ENCODE peak calls at places on chromosomes 7 and 10, in four cellular contexts. D is amniotic epithelial cell, X is nucleus accumbens, H is NCI-H1417. Z is an unnamed sample.

GRCh38 chr7:139060838-139061237 is 25.0 kb upstream of the ZC3HAV1L start:
- DNase-seq in D (no peak), X (no peak), H (no peak), Z (no peak)

GRCh38 chr10:100006241-100006886 is 3.4 kb downstream of the DNMBP start:
- DNase-seq in D (peak), X (no peak), H (no peak), Z (no peak)

GRCh38 chr10:32210306-32211045 is 136.5 kb downstream of the EPC1 start:
- DNase-seq in D (peak), X (no peak), H (no peak), Z (peak)

GRCh38 chr7:37390149-37390548 is 58.5 kb downstream of the ELMO1 start:
- DNase-seq in D (no peak), X (no peak), H (no peak), Z (no peak)

GRCh38 chr7:45514944-45515343 is 59.2 kb upstream of the ADCY1 start:
- DNase-seq in D (no peak), X (no peak), H (no peak), Z (peak)

GRCh38 chr7:132485600-132486594 is 90.4 kb downstream of the PLXNA4 start:
- DNase-seq in D (no peak), X (no peak), H (no peak), Z (no peak)

GRCh38 chr10:86105640-86106039 is 261.0 kb downstream of the GRID1 start:
- DNase-seq in D (no peak), X (no peak), H (no peak), Z (no peak)

GRCh38 chr10:28171468-28172235 is 131.2 kb downstream of the MPP7 start:
- DNase-seq in D (peak), X (no peak), H (no peak), Z (no peak)

GRCh38 chr10:102399217-102400021 is 3.9 kb downstream of the NFKB2 start:
- DNase-seq in D (peak), X (peak), H (peak), Z (peak)

GRCh38 chr10:11491087-11491486 is 120.4 kb downstream of the USP6NL start:
- DNase-seq in D (no peak), X (no peak), H (no peak), Z (no peak)

GRCh38 chr10:48454302-48455054 is 148.0 kb downstream of the MAPK8 start:
- DNase-seq in D (peak), X (no peak), H (no peak), Z (no peak)

GRCh38 chr7:123533929-123534382 is 439 bp downstream of the IQUB start:
- DNase-seq in D (no peak), X (no peak), H (no peak), Z (peak)

GRCh38 chr7:47301078-47301477 is 280.8 kb downstream of the TNS3 start:
- DNase-seq in D (no peak), X (peak), H (no peak), Z (no peak)

GRCh38 chr7:155191901-155192478 is 105.7 kb upstream of the INSIG1 start:
- DNase-seq in D (no peak), X (no peak), H (no peak), Z (no peak)

GRCh38 chr7:151311294-151311864 is 30.2 kb upstream of the NUB1 start:
- DNase-seq in D (no peak), X (no peak), H (peak), Z (peak)

GRCh38 chr7:128910569-128910945 is at the start of gene KCP:
- DNase-seq in D (no peak), X (no peak), H (no peak), Z (peak)

GRCh38 chr10:131842351-131843088 is 58.3 kb upstream of the PPP2R2D start:
- DNase-seq in D (no peak), X (no peak), H (no peak), Z (no peak)

GRCh38 chr7:143401265-143401664 is 7.4 kb downstream of the EPHA1 start:
- DNase-seq in D (no peak), X (no peak), H (no peak), Z (no peak)

GRCh38 chr10:83983578-83984255 is 155.6 kb upstream of the GHITM start:
- DNase-seq in D (peak), X (no peak), H (peak), Z (peak)

GRCh38 chr7:36962367-36962766 is 238.1 kb upstream of the AOAH start:
- DNase-seq in D (peak), X (no peak), H (no peak), Z (no peak)

GRCh38 chr7:46751471-46751870 is 830.4 kb upstream of the IGFBP3 start:
- DNase-seq in D (no peak), X (no peak), H (no peak), Z (no peak)

GRCh38 chr10:78621183-78621789 is 447.5 kb upstream of the ZMIZ1 start:
- DNase-seq in D (no peak), X (no peak), H (no peak), Z (no peak)

GRCh38 chr7:73828107-73828803 is 2.5 kb upstream of the CLDN4 start:
- DNase-seq in D (peak), X (no peak), H (peak), Z (peak)

GRCh38 chr10:98080474-98080873 is 50.1 kb upstream of the CRTAC1 start:
- DNase-seq in D (no peak), X (no peak), H (no peak), Z (no peak)

GRCh38 chr10:89944138-89944537 is 242.7 kb downstream of the KIF20B start:
- DNase-seq in D (peak), X (no peak), H (no peak), Z (no peak)

GRCh38 chr7:138287549-138287948 is 172.5 kb upstream of the TRIM24 start:
- DNase-seq in D (no peak), X (no peak), H (no peak), Z (no peak)

GRCh38 chr10:121611431-121612159 is 13.4 kb upstream of the FGFR2 start:
- DNase-seq in D (no peak), X (no peak), H (no peak), Z (no peak)

GRCh38 chr10:121576139-121576538 is 22.1 kb downstream of the FGFR2 start:
- DNase-seq in D (no peak), X (no peak), H (no peak), Z (no peak)

GRCh38 chr10:103833731-103834365 is 21.5 kb downstream of the SH3PXD2A start:
- DNase-seq in D (no peak), X (peak), H (no peak), Z (peak)